ENCODE peak calls at places on chromosomes 13 and 19, in seven cellular contexts. F is neuronal stem cell, D is H1, P is mesenchymal stem cell, R is IMR-90, E is mesendoderm, S is trophoblast cell. Z is an unnamed sample.

GRCh38 chr13:107138468-107138867 is 570.5 kb upstream of the ARGLU1 start:
- DNase-seq in F (no peak), D (no peak), P (no peak), R (no peak), E (peak), S (no peak), Z (no peak)

GRCh38 chr13:22562116-22562515 is 618.7 kb upstream of the SGCG start:
- DNase-seq in F (no peak), D (no peak), P (no peak), R (no peak), E (no peak), S (no peak), Z (no peak)

GRCh38 chr13:37869756-37870488 is at the start of gene TRPC4:
- DNase-seq in F (peak), D (peak), P (peak), R (peak), E (peak), S (peak), Z (peak)

GRCh38 chr19:4352701-4353121 is 9.3 kb downstream of the MPND start:
- DNase-seq in F (peak), D (peak), P (peak), R (peak), E (peak), S (no peak), Z (peak)

GRCh38 chr19:30784850-30785459 is 412.8 kb downstream of the ZNF536 start:
- DNase-seq in F (peak), D (peak), P (peak), R (peak), E (peak), S (peak), Z (peak)

GRCh38 chr19:3012522-3013260 is 16.4 kb downstream of the TLE2 start:
- DNase-seq in F (no peak), D (peak), P (no peak), R (no peak), E (peak), S (no peak), Z (no peak)

GRCh38 chr13:69720278-69720983 is 387.2 kb upstream of the ATXN8OS start:
- DNase-seq in F (no peak), D (no peak), P (no peak), R (no peak), E (no peak), S (no peak), Z (no peak)

GRCh38 chr13:55493297-55493696 is 1647.4 kb upstream of the PRR20A start:
- DNase-seq in F (no peak), D (no peak), P (no peak), R (no peak), E (no peak), S (no peak), Z (no peak)

GRCh38 chr19:41616785-41617621 is 9.9 kb downstream of the CEACAM4 start:
- DNase-seq in F (no peak), D (no peak), P (peak), R (peak), E (peak), S (no peak), Z (peak)

GRCh38 chr13:72541674-72542073 is 185.8 kb downstream of the MZT1 start:
- DNase-seq in F (no peak), D (no peak), P (no peak), R (no peak), E (no peak), S (no peak), Z (no peak)

GRCh38 chr13:101612736-101613135 is 160.3 kb downstream of the ITGBL1 start:
- DNase-seq in F (no peak), D (no peak), P (no peak), R (no peak), E (peak), S (no peak), Z (no peak)

GRCh38 chr19:52070496-52070895 is 21.9 kb upstream of the ZNF432 start:
- DNase-seq in F (no peak), D (no peak), P (no peak), R (peak), E (no peak), S (peak), Z (no peak)

GRCh38 chr19:3346677-3347353 is 19.6 kb upstream of the NFIC start:
- DNase-seq in F (no peak), D (no peak), P (no peak), R (no peak), E (no peak), S (no peak), Z (no peak)

GRCh38 chr19:41774515-41774980 is 19.2 kb downstream of the CEACAM6 start:
- DNase-seq in F (no peak), D (no peak), P (no peak), R (no peak), E (no peak), S (no peak), Z (no peak)

GRCh38 chr19:5480427-5480836 is 25.2 kb downstream of the ZNRF4 start:
- DNase-seq in F (no peak), D (peak), P (peak), R (no peak), E (peak), S (peak), Z (peak)

GRCh38 chr19:10389863-10390262 is 9.5 kb upstream of the TYK2 start:
- DNase-seq in F (no peak), D (peak), P (no peak), R (no peak), E (peak), S (no peak), Z (peak)
- H3K18ac ChIP-seq in F (no peak), D (no peak), P (no peak), R (no peak), E (no peak), S (no peak), Z (peak)

GRCh38 chr19:34598217-34599155 is 78.5 kb downstream of the SCGB2B2 start:
- DNase-seq in F (no peak), D (no peak), P (no peak), R (no peak), E (no peak), S (no peak), Z (no peak)
- H3K18ac ChIP-seq in F (no peak), D (no peak), P (no peak), R (no peak), E (no peak), S (no peak), Z (no peak)

GRCh38 chr13:93045836-93046235 is 180.8 kb upstream of the GPC6 start:
- DNase-seq in F (no peak), D (no peak), P (peak), R (peak), E (no peak), S (no peak), Z (no peak)
- H3K18ac ChIP-seq in F (no peak), D (no peak), P (no peak), R (no peak), E (no peak), S (no peak), Z (no peak)

GRCh38 chr13:42485272-42485671 is 88.7 kb upstream of the TNFSF11 start:
- DNase-seq in F (no peak), D (no peak), P (no peak), R (no peak), E (peak), S (no peak), Z (no peak)
- H3K18ac ChIP-seq in F (no peak), D (no peak), P (no peak), R (no peak), E (no peak), S (no peak), Z (no peak)

DNA sequence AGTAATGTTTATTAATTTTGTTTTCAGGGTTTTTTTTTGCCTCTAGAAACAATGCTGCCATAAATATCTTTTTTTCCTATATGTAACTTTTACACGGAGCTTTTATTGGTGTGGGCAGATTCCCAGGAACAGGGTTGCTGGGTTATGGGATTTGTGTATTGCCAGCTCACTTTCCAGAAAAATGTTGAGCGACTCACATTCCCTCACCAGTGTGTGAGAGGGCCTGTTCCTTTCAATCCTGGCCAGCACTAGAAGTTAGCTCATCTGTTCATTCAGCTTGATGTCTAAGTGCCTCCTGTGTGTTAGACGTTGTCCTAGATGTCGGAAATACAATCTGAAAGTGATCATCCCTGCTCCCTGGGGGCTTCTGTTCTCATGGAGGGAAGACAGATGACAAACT is 2.6 kb downstream of the ZNF71 start:
- DNase-seq in F (no peak), D (no peak), P (no peak), R (peak), E (no peak), S (no peak), Z (no peak)
- H3K18ac ChIP-seq in F (no peak), D (no peak), P (no peak), R (no peak), E (no peak), S (no peak), Z (no peak)

GRCh38 chr13:24167666-24168391 is 7.3 kb downstream of the SPATA13 start:
- DNase-seq in F (no peak), D (no peak), P (no peak), R (no peak), E (no peak), S (no peak), Z (no peak)

GRCh38 chr13:24168980-24169379 is 8.5 kb downstream of the SPATA13 start:
- DNase-seq in F (no peak), D (no peak), P (no peak), R (no peak), E (peak), S (no peak), Z (no peak)

GRCh38 chr13:24168392-24168750 is 7.9 kb downstream of the SPATA13 start:
- DNase-seq in F (no peak), D (no peak), P (no peak), R (no peak), E (no peak), S (no peak), Z (no peak)

GRCh38 chr13:24162604-24163003 is 2.1 kb downstream of the SPATA13 start:
- DNase-seq in F (no peak), D (no peak), P (no peak), R (no peak), E (no peak), S (no peak), Z (no peak)

GRCh38 chr13:24165746-24166145 is 5.2 kb downstream of the SPATA13 start:
- DNase-seq in F (no peak), D (no peak), P (peak), R (peak), E (no peak), S (no peak), Z (no peak)
- H3K18ac ChIP-seq in F (no peak), D (no peak), P (no peak), R (peak), E (no peak), S (no peak), Z (no peak)

GRCh38 chr13:45792827-45793303 is 58.7 kb downstream of the SIAH3 start:
- DNase-seq in F (no peak), D (no peak), P (no peak), R (no peak), E (no peak), S (no peak), Z (no peak)
- H3K18ac ChIP-seq in F (no peak), D (no peak), P (no peak), R (no peak), E (no peak), S (no peak), Z (no peak)

Z was measured in H9.